ENCODE peak calls at places on chromosomes 3 and 15, in six cellular contexts. U is mesenchymal stem cell, I is IMR-90, E is H9, R is neuronal stem cell, K is H1. H is an unnamed sample.

GRCh38 chr3:42190701-42191442 is 75.1 kb downstream of the CCK start:
- DNase-seq in U (peak; percentile 63), I (peak; percentile 52), E (peak; percentile 76), R (peak; percentile 72), K (no peak), H (peak; percentile 66)

GRCh38 chr15:25241241-25241801 is 197.5 kb downstream of the UBE3A start:
- DNase-seq in U (no peak), I (no peak), E (no peak), R (no peak), K (no peak), H (no peak)

GRCh38 chr3:106438916-106439315 is 570.1 kb upstream of the CBLB start:
- DNase-seq in U (no peak), I (no peak), E (no peak), R (no peak), K (no peak), H (no peak)

GRCh38 chr15:62879770-62880169 is 162.8 kb upstream of the TPM1 start:
- DNase-seq in U (no peak), I (no peak), E (no peak), R (no peak), K (no peak), H (no peak)

GRCh38 chr15:88741671-88742070 is 61.6 kb upstream of the ACAN start:
- DNase-seq in U (no peak), I (no peak), E (no peak), R (no peak), K (no peak), H (no peak)

GRCh38 chr3:104628185-104628789 is 738.4 kb upstream of the ALCAM start:
- DNase-seq in U (peak; percentile 59), I (peak; percentile 73), E (no peak), R (peak; percentile 5), K (no peak), H (peak; percentile 51)

GRCh38 chr15:69013726-69014406 is 629 bp upstream of the NOX5 start:
- DNase-seq in U (no peak), I (no peak), E (no peak), R (no peak), K (no peak), H (no peak)

GRCh38 chr15:64599716-64600115 is 139.3 kb downstream of the ZNF609 start:
- DNase-seq in U (peak; percentile 54), I (peak; percentile 58), E (no peak), R (no peak), K (no peak), H (peak; percentile 57)

GRCh38 chr3:183224180-183224579 is 28.9 kb upstream of the B3GNT5 start:
- DNase-seq in U (no peak), I (no peak), E (no peak), R (no peak), K (no peak), H (no peak)

GRCh38 chr3:168801792-168802191 is 706.1 kb upstream of the GOLIM4 start:
- DNase-seq in U (peak; percentile 58), I (peak; percentile 80), E (no peak), R (no peak), K (no peak), H (no peak)

DNA sequence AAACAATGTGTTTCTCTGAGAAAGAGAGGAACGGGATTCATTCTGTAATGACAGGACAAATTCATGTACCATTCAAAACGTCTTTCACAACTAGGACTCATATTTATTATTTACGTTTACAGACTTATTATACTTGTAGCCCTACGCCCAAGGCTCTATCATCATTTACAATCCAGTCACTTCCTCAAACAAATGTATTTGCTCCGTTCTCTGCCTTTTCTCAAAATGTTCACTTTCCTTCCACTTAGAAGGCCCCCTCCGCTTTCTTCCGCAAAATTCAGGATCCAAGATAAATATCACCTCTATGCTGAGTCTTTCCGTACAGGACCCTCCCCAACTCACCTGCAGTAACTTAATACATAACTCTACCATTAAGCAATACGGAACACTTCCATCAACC is 730 bp downstream of the RSL24D1 start:
- DNase-seq in U (peak; percentile 23), I (peak; percentile 4), E (no peak), R (no peak), K (no peak), H (no peak)
- H2AK5ac ChIP-seq in U (peak overlapping the region; percentile 61), I (peak overlapping the region; percentile 81), E (no peak overlapping the region), R (no peak overlapping the region), K (peak overlapping the region; percentile 11), H (no peak overlapping the region)

GRCh38 chr3:180467177-180467576 is 134.8 kb upstream of the TTC14 start:
- DNase-seq in U (no peak), I (no peak), E (no peak), R (no peak), K (no peak), H (no peak)
- H3K14ac ChIP-seq in U (no peak overlapping the region), I (no peak overlapping the region), E (no peak overlapping the region), R (no peak overlapping the region), K (no peak overlapping the region), H (no peak overlapping the region)

DNA sequence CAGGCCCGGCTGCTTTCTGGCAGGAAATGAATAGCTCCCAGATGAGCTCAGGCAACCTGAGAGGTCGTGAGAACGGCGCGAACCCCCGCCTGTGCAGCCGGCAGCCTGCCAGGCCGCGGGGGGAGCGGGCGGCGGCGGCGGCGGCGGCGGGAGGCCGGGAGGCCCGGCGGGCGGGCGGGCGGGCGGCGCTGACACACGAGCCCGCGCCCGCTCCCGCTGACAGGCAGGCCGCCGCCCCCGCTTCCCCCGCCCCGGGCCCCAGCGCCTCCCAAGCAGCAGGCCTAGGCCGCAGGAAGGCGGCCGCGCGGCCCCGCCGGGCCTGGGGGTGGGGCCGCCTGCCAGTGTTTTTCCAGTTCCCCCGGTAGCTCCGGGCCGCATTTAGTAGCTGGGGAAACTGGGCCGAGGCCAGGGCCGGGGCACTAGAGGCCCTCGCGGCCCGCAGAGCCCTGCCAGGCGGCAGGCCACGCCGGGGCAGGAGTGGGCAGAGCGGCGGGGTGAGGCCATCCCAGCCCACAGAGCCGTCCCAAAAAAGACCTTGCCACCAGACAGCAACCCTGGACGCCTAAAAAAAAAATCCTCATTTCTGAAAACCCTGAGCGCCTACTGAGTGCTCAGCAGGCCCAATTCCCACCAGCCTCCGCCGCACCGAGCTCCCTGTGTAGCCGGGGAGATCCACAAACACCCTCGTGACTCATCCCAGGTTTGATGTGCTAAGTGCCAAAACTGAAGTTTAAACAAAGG is 5.6 kb downstream of the HES1 start:
- DNase-seq in U (peak; percentile 96), I (peak; percentile 90), E (peak; percentile 90), R (peak; percentile 80), K (no peak), H (peak; percentile 83)
- H2AK5ac ChIP-seq in U (peak overlapping the region; percentile 82), I (no peak overlapping the region), E (no peak overlapping the region), R (no peak overlapping the region), K (no peak overlapping the region), H (peak overlapping the region; percentile 95)

DNA sequence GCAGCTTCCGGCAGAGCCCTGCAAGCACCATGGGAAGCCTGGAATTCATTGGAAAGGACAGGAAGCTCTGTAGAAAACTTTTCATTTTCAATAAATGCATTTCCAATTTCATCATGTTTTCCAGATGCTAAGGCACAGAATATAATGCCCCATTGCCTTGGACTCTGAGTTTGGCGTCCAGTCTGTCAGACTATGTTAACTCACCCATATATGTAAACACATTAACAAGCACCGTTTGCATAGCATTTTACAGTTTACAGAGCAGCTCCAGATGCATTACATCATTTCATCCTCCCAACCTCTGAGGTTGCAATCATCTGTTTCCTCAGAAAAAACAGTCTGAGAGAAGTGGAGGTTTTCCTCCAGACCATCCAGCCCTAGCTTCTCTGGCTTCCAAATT is 26.3 kb downstream of the CYP19A1 start:
- DNase-seq in U (peak; percentile 46), I (peak; percentile 71), E (no peak), R (no peak), K (no peak), H (no peak)
- H3K14ac ChIP-seq in U (no peak overlapping the region), I (no peak overlapping the region), E (no peak overlapping the region), R (no peak overlapping the region), K (no peak overlapping the region), H (peak overlapping the region; percentile 57)

DNA sequence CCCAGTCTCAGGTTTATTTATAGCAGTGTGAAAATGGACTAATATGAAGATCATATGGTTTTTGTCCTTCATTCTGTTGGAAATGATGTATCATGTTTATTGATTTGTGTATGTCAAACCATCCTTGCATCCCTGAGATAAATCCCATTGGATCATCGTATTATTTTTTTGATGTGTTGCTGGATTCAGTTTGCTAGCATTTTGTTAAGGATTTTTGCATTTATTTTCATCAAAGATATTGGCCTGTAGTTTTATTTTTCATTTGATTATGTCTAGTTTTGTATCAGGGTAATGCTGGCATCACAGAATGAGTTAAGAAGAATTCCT is 34.3 kb downstream of the FAIM start:
- DNase-seq in U (no peak), I (no peak), E (no peak), R (no peak), K (no peak), H (no peak)
- H2AK5ac ChIP-seq in U (no peak overlapping the region), I (no peak overlapping the region), E (no peak overlapping the region), R (no peak overlapping the region), K (no peak overlapping the region), H (no peak overlapping the region)

GRCh38 chr3:78868570-78868969 is 899.2 kb downstream of the ROBO1 start:
- DNase-seq in U (no peak), I (no peak), E (no peak), R (no peak), K (no peak), H (no peak)

GRCh38 chr3:78870484-78870883 is 897.3 kb downstream of the ROBO1 start:
- DNase-seq in U (no peak), I (no peak), E (no peak), R (no peak), K (no peak), H (no peak)

GRCh38 chr3:78871048-78871447 is 896.8 kb downstream of the ROBO1 start:
- DNase-seq in U (no peak), I (peak; percentile 26), E (no peak), R (no peak), K (no peak), H (no peak)

GRCh38 chr3:78863294-78864203 is 904.2 kb downstream of the ROBO1 start:
- DNase-seq in U (no peak), I (no peak), E (no peak), R (no peak), K (no peak), H (no peak)

GRCh38 chr3:78867409-78868372 is 900.1 kb downstream of the ROBO1 start:
- DNase-seq in U (no peak), I (peak; percentile 73), E (no peak), R (no peak), K (no peak), H (peak; percentile 12)
- H3K14ac ChIP-seq in U (no peak overlapping the region), I (no peak overlapping the region), E (no peak overlapping the region), R (no peak overlapping the region), K (no peak overlapping the region), H (no peak overlapping the region)